ENCODE peak calls at places on chromosomes 4 and X, in ten cellular contexts. K is upper lobe of left lung, Z is K562, G is tibial nerve, O is GM12878, B is A549, R is suprapubic skin, Y is ovary, W is sigmoid colon, H is H1. S is an unnamed sample.

GRCh38 chr4:115678425-115678941 is 565.1 kb upstream of the NDST4 start:
- DNase-seq in K (peak; percentile 79), Z (no peak), G (no peak), O (no peak), B (no peak), R (no peak), Y (no peak), W (no peak), H (no peak), S (no peak)

GRCh38 chr4:2087170-2087569 is 28.0 kb downstream of the NAT8L start:
- DNase-seq in K (no peak), Z (no peak), G (no peak), O (no peak), B (no peak), R (no peak), Y (no peak), W (no peak), H (no peak), S (no peak)

GRCh38 chr4:74370912-74371311 is 6.0 kb downstream of the EREG start:
- DNase-seq in K (no peak), Z (peak; percentile 64), G (no peak), O (no peak), B (peak; percentile 78), R (no peak), Y (no peak), W (no peak), H (no peak), S (peak; percentile 42)

GRCh38 chr4:135204311-135204710 is 1002.7 kb upstream of the PABPC4L start:
- DNase-seq in K (no peak), Z (no peak), G (no peak), O (no peak), B (no peak), R (no peak), Y (no peak), W (no peak), H (no peak), S (no peak)

GRCh38 chr4:182207806-182208483 is 35.3 kb upstream of the TENM3 start:
- DNase-seq in K (no peak), Z (no peak), G (no peak), O (no peak), B (peak; percentile 41), R (no peak), Y (no peak), W (no peak), H (no peak), S (no peak)

GRCh38 chrX:39941332-39941920 is 156.3 kb downstream of the BCOR start:
- DNase-seq in K (no peak), Z (no peak), G (no peak), O (no peak), B (no peak), R (no peak), Y (no peak), W (no peak), H (no peak), S (no peak)

GRCh38 chrX:150363561-150364346 is 637 bp downstream of the MAMLD1 start:
- DNase-seq in K (peak; percentile 83), Z (no peak), G (peak; percentile 13), O (no peak), B (peak; percentile 61), R (no peak), Y (peak; percentile 68), W (no peak), H (peak; percentile 50), S (peak; percentile 14)

GRCh38 chr4:12723849-12724447 is 760.2 kb downstream of the RAB28 start:
- DNase-seq in K (no peak), Z (no peak), G (no peak), O (no peak), B (no peak), R (no peak), Y (no peak), W (no peak), H (no peak), S (no peak)

GRCh38 chr4:78956979-78957378 is 17.7 kb upstream of the PAQR3 start:
- DNase-seq in K (no peak), Z (no peak), G (no peak), O (no peak), B (no peak), R (no peak), Y (no peak), W (no peak), H (no peak), S (no peak)

GRCh38 chr4:78960926-78961325 is 21.7 kb upstream of the PAQR3 start:
- DNase-seq in K (no peak), Z (no peak), G (no peak), O (no peak), B (no peak), R (no peak), Y (peak; percentile 52), W (no peak), H (no peak), S (no peak)

DNA sequence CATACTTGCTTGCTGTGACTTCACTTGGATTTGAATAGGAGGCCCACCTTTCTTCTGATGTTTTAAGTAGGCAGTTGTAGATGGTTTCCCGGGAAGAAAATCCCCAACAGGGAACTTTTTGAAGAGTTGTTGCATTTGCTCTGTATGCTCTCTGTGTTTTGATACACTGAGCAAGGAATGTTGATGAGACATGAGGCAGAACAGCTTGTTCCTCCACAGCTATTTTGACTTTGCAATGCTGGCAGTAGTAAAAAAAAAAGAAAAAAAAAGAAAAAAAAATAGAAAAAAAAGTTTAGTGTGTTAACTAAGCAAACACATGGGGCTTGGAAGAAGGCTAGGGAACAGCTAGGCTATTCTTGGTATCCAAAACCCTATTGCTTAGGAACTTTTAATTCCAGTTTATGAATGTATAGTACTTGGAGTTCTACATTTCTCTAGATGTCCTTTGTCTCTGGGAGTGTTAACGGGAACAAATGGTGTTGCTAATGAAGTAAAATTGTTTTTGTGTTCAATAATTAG is 23.4 kb upstream of the PAQR3 start:
- DNase-seq in K (no peak), Z (no peak), G (no peak), O (no peak), B (no peak), R (no peak), Y (no peak), W (no peak), H (no peak), S (no peak)
- H3K4me1 ChIP-seq in K (no peaks in the 10 kb centered on the region), Z (no peaks in the 10 kb centered on the region), G (no peaks in the 10 kb centered on the region), O (no peaks in the 10 kb centered on the region), B (no peaks in the 10 kb centered on the region), R (no peaks in the 10 kb centered on the region), Y (no peaks in the 10 kb centered on the region), W (no peaks in the 10 kb centered on the region), H (no peaks in the 10 kb centered on the region), S (no peaks in the 10 kb centered on the region)

DNA sequence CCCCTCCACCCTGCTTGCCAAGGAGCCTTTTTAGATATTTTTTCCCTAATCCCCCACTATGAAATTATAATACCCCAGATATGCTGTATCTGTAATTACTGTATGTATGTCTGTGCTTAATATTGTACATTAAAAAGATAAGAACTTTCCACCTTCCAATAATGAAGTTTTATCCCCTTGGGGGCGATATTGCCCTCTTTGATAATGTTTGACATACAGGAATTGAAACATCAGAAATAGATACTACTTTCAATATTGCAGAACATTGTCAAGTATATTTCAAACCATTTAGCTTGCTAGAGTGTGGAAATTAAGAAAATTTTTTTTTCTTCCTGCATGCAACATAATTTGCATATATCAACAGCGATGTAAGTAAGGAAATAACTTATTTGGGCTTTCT is 58.9 kb downstream of the NAF1 start:
- DNase-seq in K (no peak), Z (no peak), G (no peak), O (no peak), B (peak; percentile 2), R (no peak), Y (no peak), W (no peak), H (no peak), S (no peak)
- TF ChIP-seq EP300 in K (no peak), Z (no peak), G (no peak), O (no peak), B (no peak), R (no peak), Y (no peak), W (no peak), H (no peak), S (no peak)

DNA sequence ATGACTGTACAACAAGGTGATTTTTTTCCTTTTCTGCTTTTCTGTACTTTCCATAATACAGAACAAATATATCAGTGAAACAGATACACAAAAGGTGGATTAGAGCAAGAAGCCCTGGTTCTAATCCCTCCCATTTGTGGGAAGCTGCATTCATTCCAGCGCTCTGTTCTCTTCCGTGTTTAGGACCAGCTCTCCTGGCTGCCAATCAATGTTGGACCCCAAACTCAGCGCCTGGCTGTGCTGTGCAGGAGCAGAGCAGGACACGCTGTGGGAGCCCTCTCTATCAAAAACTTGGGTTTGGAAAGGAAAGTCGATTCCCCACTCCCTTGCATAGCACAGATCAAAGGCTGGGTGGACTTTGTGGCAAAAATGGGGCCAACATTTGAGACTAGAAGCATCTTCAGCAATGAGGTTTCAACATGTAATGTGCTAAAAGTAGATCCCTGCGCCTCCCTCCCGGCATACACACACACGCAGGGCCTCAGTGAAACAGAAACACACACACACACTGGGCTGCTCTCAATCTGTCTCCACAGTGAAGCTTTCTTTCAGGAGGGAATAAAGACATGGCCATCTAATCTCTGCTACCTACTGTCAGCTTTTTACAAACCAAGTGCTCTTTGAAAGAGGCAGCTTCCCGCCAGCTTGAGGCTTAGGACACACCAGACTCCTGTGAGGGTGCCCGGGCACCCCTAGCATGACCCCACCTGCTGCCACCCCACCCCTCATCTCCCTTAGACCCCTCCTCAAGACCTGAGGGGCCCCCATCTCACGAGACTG is 12.2 kb downstream of the WDR1 start:
- DNase-seq in K (no peak), Z (no peak), G (no peak), O (no peak), B (no peak), R (no peak), Y (no peak), W (no peak), H (no peak), S (no peak)
- H3K4me1 ChIP-seq in K (peaks cover 63% of the 10 kb centered on the region), Z (peaks cover 28% of the 10 kb centered on the region), G (peaks cover 92% of the 10 kb centered on the region), O (peaks cover 4% of the 10 kb centered on the region), B (peaks cover 50% of the 10 kb centered on the region), R (peaks cover 99% of the 10 kb centered on the region), Y (peaks cover 37% of the 10 kb centered on the region), W (peaks cover 100% of the 10 kb centered on the region), H (no peaks in the 10 kb centered on the region), S (peaks cover 77% of the 10 kb centered on the region)

GRCh38 chr4:155392486-155393184 is 15.9 kb upstream of the MAP9 start:
- DNase-seq in K (peak; percentile 17), Z (no peak), G (no peak), O (no peak), B (peak; percentile 78), R (no peak), Y (no peak), W (no peak), H (no peak), S (no peak)
- TF ChIP-seq EP300 in K (no peak), Z (no peak), G (no peak), O (no peak), B (no peak), R (no peak), Y (no peak), W (no peak), H (no peak), S (no peak)